ENCODE peak calls at places on chromosomes 5 and 9, in ten cellular contexts. Q is T-helper 9 cell; O is testis; R is foreskin melanocyte; Z is stimulated activated CD8-positive, alpha-beta memory T cell treated with anti-CD3 and anti-CD28 coated beads, Interleukin-15, amount 100 ng/mL, for 4 hours; H is Ammon's horn; G is amniotic stem cell; B is ACHN; J is Calu3; L is NAMALWA. C is an unnamed sample.
A peak's percentile ranks its signal among the peaks of the same experiment; 100 is the strongest.

GRCh38 chr5:7629559-7629958 is 221.4 kb downstream of the CFAP90 start:
- DNase-seq in O (no peak), L (no peak), H (no peak), G (no peak), J (no peak), Q (no peak), Z (no peak), R (no peak), B (no peak), C (peak; percentile 87)

GRCh38 chr5:154783774-154784460 is 28.7 kb downstream of the LARP1 start:
- DNase-seq in Q (no peak), B (no peak), O (no peak), Z (no peak), H (no peak), G (no peak), L (no peak), R (peak; percentile 73), J (no peak), C (no peak)

GRCh38 chr5:174571662-174572397 is 152.6 kb upstream of the MSX2 start:
- DNase-seq in Z (no peak), H (peak; percentile 33), L (no peak), B (peak; percentile 85), R (peak; percentile 90), Q (no peak), J (peak; percentile 75), O (peak; percentile 57), G (peak; percentile 58), C (no peak)

GRCh38 chr9:37324261-37324683 is 98.2 kb upstream of the GRHPR start:
- DNase-seq in H (peak; percentile 35), L (peak; percentile 96), B (no peak), Z (no peak), R (no peak), O (no peak), J (no peak), G (no peak), Q (no peak), C (no peak)

GRCh38 chr5:115847290-115847689 is 5.6 kb downstream of the AP3S1 start:
- DNase-seq in H (no peak), G (no peak), R (no peak), O (no peak), B (no peak), Q (no peak), L (no peak), J (no peak), Z (no peak), C (no peak)

GRCh38 chr5:154755361-154756202 is at the start of gene LARP1:
- DNase-seq in B (peak; percentile 38), R (no peak), L (no peak), H (peak; percentile 46), J (peak; percentile 55), Q (no peak), G (no peak), O (peak; percentile 63), Z (no peak), C (peak; percentile 39)

GRCh38 chr5:53557386-53557785 is 3.1 kb upstream of the NDUFS4 start:
- DNase-seq in J (no peak), L (no peak), H (no peak), R (no peak), B (no peak), Q (no peak), Z (no peak), G (no peak), O (no peak), C (no peak)

GRCh38 chr5:140587495-140587894 is 22.9 kb downstream of the SLC35A4 start:
- DNase-seq in L (no peak), Q (no peak), J (no peak), R (no peak), O (no peak), H (no peak), G (no peak), B (no peak), Z (no peak), C (no peak)

GRCh38 chr5:148687427-148687826 is 33.1 kb upstream of the HTR4 start:
- DNase-seq in H (no peak), R (peak; percentile 4), L (peak; percentile 70), J (peak; percentile 42), O (no peak), B (peak; percentile 52), G (no peak), Q (no peak), Z (no peak), C (peak; percentile 39)

GRCh38 chr5:56941981-56942380 is 9.9 kb downstream of the MIER3 start:
- DNase-seq in R (no peak), L (no peak), G (peak; percentile 24), Q (no peak), B (no peak), O (no peak), Z (no peak), H (no peak), J (no peak), C (no peak)

GRCh38 chr9:96071245-96072124 is 196.0 kb downstream of the ERCC6L2 start:
- DNase-seq in B (peak; percentile 16), J (peak; percentile 29), G (no peak), Q (no peak), L (peak; percentile 60), R (peak; percentile 51), H (peak; percentile 44), Z (no peak), O (peak; percentile 61), C (no peak)

GRCh38 chr5:168312606-168313297 is 21.3 kb downstream of the WWC1 start:
- DNase-seq in Q (no peak), L (no peak), B (peak; percentile 75), H (no peak), R (no peak), O (no peak), Z (no peak), G (no peak), J (no peak), C (no peak)

GRCh38 chr5:57166250-57166649 is 7.6 kb upstream of the GPBP1 start:
- DNase-seq in H (no peak), O (no peak), J (no peak), Q (no peak), B (no peak), G (no peak), Z (no peak), R (no peak), L (peak; percentile 13), C (no peak)

GRCh38 chr9:15400281-15400941 is 22.3 kb upstream of the SNAPC3 start:
- DNase-seq in Q (no peak), G (no peak), B (no peak), R (no peak), Z (no peak), L (no peak), J (no peak), O (no peak), H (no peak), C (no peak)

GRCh38 chr9:82052081-82052480 is 63.5 kb downstream of the SPATA31D1 start:
- DNase-seq in H (no peak), L (no peak), Z (no peak), R (no peak), B (no peak), J (no peak), Q (no peak), G (no peak), O (no peak), C (no peak)

GRCh38 chr5:139633295-139634027 is 14.7 kb upstream of the CXXC5 start:
- DNase-seq in L (peak; percentile 89), H (peak; percentile 94), R (peak; percentile 63), Q (peak; percentile 56), O (peak; percentile 76), G (peak; percentile 66), Z (no peak), J (peak; percentile 82), B (peak; percentile 67), C (peak; percentile 78)

GRCh38 chr9:22040760-22041159 is 31.7 kb upstream of the CDKN2B start:
- DNase-seq in J (no peak), R (no peak), Z (no peak), B (no peak), Q (no peak), O (no peak), G (no peak), L (no peak), H (no peak), C (no peak)

GRCh38 chr5:172683696-172684464 is 42.8 kb downstream of the NEURL1B start:
- DNase-seq in J (no peak), R (no peak), H (no peak), B (no peak), G (no peak), L (no peak), Z (peak; percentile 35), Q (peak; percentile 34), O (peak; percentile 73), C (no peak)

GRCh38 chr9:114269023-114269422 is 53.9 kb upstream of the ORM1 start:
- DNase-seq in G (no peak), B (no peak), Z (no peak), R (no peak), H (no peak), Q (no peak), L (no peak), J (no peak), O (no peak), C (no peak)

GRCh38 chr5:57338849-57339340 is 143.7 kb downstream of the ACTBL2 start:
- DNase-seq in R (no peak), G (no peak), J (no peak), Z (no peak), Q (no peak), L (no peak), H (no peak), B (no peak), O (no peak), C (no peak)

GRCh38 chr5:91651704-91652103 is 268.6 kb upstream of the ARRDC3 start:
- DNase-seq in L (no peak), Q (no peak), H (no peak), B (no peak), Z (no peak), J (peak; percentile 23), O (no peak), R (no peak), G (no peak), C (no peak)

GRCh38 chr5:143964919-143965318 is 153.0 kb downstream of the HMHB1 start:
- DNase-seq in Q (no peak), L (no peak), G (no peak), O (no peak), R (no peak), H (no peak), Z (no peak), J (no peak), B (no peak), C (no peak)

GRCh38 chr9:21381752-21382339 is 3.4 kb downstream of the IFNA2 start:
- DNase-seq in O (no peak), J (no peak), H (no peak), G (no peak), B (no peak), L (peak; percentile 87), Q (no peak), R (no peak), Z (no peak), C (peak; percentile 28)

GRCh38 chr5:78677777-78678668 is 29.5 kb upstream of the LHFPL2 start:
- DNase-seq in R (peak; percentile 71), Q (no peak), O (peak; percentile 47), J (peak; percentile 57), B (peak; percentile 22), L (no peak), G (peak; percentile 44), H (peak; percentile 37), Z (no peak), C (no peak)

GRCh38 chr9:6055213-6055612 is 39.8 kb upstream of the RANBP6 start:
- DNase-seq in Q (no peak), B (peak; percentile 79), G (peak; percentile 19), L (peak; percentile 92), Z (no peak), R (peak; percentile 81), J (peak; percentile 66), O (peak; percentile 77), H (peak; percentile 79), C (peak; percentile 80)

GRCh38 chr9:29233193-29233592 is 1659.9 kb upstream of the C9orf72 start:
- DNase-seq in L (no peak), B (no peak), Z (no peak), G (no peak), R (no peak), Q (no peak), O (no peak), H (no peak), J (no peak), C (no peak)

GRCh38 chr9:136527131-136527530 is 18.7 kb downstream of the NOTCH1 start:
- DNase-seq in Q (no peak), J (no peak), Z (no peak), R (no peak), L (no peak), B (no peak), H (no peak), G (no peak), O (no peak), C (no peak)

GRCh38 chr9:124716795-124717194 is 54.3 kb downstream of the NR6A1 start:
- DNase-seq in Z (no peak), L (no peak), G (no peak), B (no peak), R (no peak), Q (no peak), O (no peak), H (no peak), J (no peak), C (no peak)